ENCODE peak calls at places on chromosomes 6 and 20, in five cellular contexts. U, N, F, M and E are unnamed samples.

GRCh38 chr20:48295445-48295903 is 510.2 kb upstream of the SULF2 start:
- DNase-seq in U (peak), N (no peak), F (no peak), M (no peak), E (no peak)

GRCh38 chr6:53054532-53054931 is 10.7 kb upstream of the FBXO9 start:
- DNase-seq in U (no peak), N (no peak), F (no peak), M (no peak), E (no peak)

GRCh38 chr6:13724174-13724573 is 12.5 kb upstream of the RANBP9 start:
- DNase-seq in U (no peak), N (no peak), F (no peak), M (no peak), E (no peak)

GRCh38 chr20:59032713-59033059 is 551 bp upstream of the ATP5F1E start:
- DNase-seq in U (peak), N (no peak), F (no peak), M (no peak), E (no peak)

GRCh38 chr20:2139736-2140135 is 38.1 kb downstream of the STK35 start:
- DNase-seq in U (no peak), N (no peak), F (no peak), M (no peak), E (no peak)

GRCh38 chr20:53808733-53809132 is 215.1 kb upstream of the ZNF217 start:
- DNase-seq in U (no peak), N (no peak), F (no peak), M (no peak), E (no peak)

GRCh38 chr6:85676086-85676729 is 33.5 kb upstream of the SYNCRIP start:
- DNase-seq in U (no peak), N (no peak), F (no peak), M (no peak), E (no peak)

GRCh38 chr6:33579828-33580714 is at the start of gene BAK1:
- DNase-seq in U (peak), N (peak), F (peak), M (peak), E (peak)

GRCh38 chr20:10673176-10673830 is 496 bp downstream of the JAG1 start:
- DNase-seq in U (peak), N (no peak), F (no peak), M (no peak), E (no peak)

GRCh38 chr20:23235173-23236027 is 115.2 kb upstream of the NXT1 start:
- DNase-seq in U (peak), N (peak), F (peak), M (no peak), E (no peak)

GRCh38 chr20:41853803-41854202 is 235.6 kb upstream of the CHD6 start:
- DNase-seq in U (no peak), N (no peak), F (no peak), M (no peak), E (no peak)

GRCh38 chr20:2042400-2042799 is 48.5 kb upstream of the PDYN start:
- DNase-seq in U (no peak), N (no peak), F (no peak), M (no peak), E (no peak)

GRCh38 chr20:35912877-35913276 is 41.4 kb downstream of the SCAND1 start:
- DNase-seq in U (no peak), N (no peak), F (no peak), M (no peak), E (no peak)

GRCh38 chr20:33576432-33576883 is 85.7 kb upstream of the C20orf144 start:
- DNase-seq in U (peak), N (no peak), F (no peak), M (no peak), E (no peak)

GRCh38 chr6:158765509-158766068 is 53.6 kb downstream of the EZR start:
- DNase-seq in U (no peak), N (no peak), F (no peak), M (no peak), E (no peak)

GRCh38 chr6:708237-708598 is 15.3 kb upstream of the EXOC2 start:
- DNase-seq in U (no peak), N (no peak), F (no peak), M (no peak), E (no peak)

GRCh38 chr6:166351715-166352285 is 9.5 kb upstream of the SFT2D1 start:
- DNase-seq in U (no peak), N (no peak), F (no peak), M (no peak), E (no peak)

GRCh38 chr20:24045621-24046020 is 57.0 kb upstream of the GGTLC1 start:
- DNase-seq in U (no peak), N (no peak), F (no peak), M (no peak), E (no peak)

GRCh38 chr6:43831211-43831610 is 61.2 kb downstream of the VEGFA start:
- DNase-seq in U (no peak), N (no peak), F (no peak), M (no peak), E (no peak)